ENCODE peak calls at places on chromosomes 1 and 21, in eight cellular contexts. P is neural crest cell, K is uterus, M is left lung, I is RWPE1, Z is esophagus muscularis mucosa, L is heart left ventricle, V is lower leg skin. Q is an unnamed sample.

GRCh38 chr1:150283260-150283659 is 906 bp downstream of the CIART start:
- DNase-seq in P (no peak), K (no peak), M (no peak), I (no peak), Z (no peak), L (no peak), V (no peak), Q (no peak)

GRCh38 chr1:152185544-152186391 is 26.7 kb upstream of the RPTN start:
- DNase-seq in P (no peak), K (no peak), M (no peak), I (peak), Z (no peak), L (peak), V (peak), Q (peak)

GRCh38 chr1:190738321-190738720 is 260.7 kb upstream of the BRINP3 start:
- DNase-seq in P (no peak), K (no peak), M (no peak), I (no peak), Z (no peak), L (no peak), V (no peak), Q (no peak)

GRCh38 chr21:31931644-31932469 is 59.0 kb downstream of the HUNK start:
- DNase-seq in P (no peak), K (no peak), M (no peak), I (no peak), Z (no peak), L (no peak), V (no peak), Q (no peak)

GRCh38 chr1:24765308-24765988 is 20.2 kb downstream of the CLIC4 start:
- DNase-seq in P (no peak), K (no peak), M (no peak), I (no peak), Z (peak), L (no peak), V (no peak), Q (no peak)

GRCh38 chr1:112904831-112905227 is 51.2 kb downstream of the SLC16A1 start:
- DNase-seq in P (no peak), K (no peak), M (peak), I (peak), Z (no peak), L (no peak), V (no peak), Q (no peak)

GRCh38 chr1:151790940-151791651 is 796 bp upstream of the TDRKH start:
- DNase-seq in P (peak), K (no peak), M (no peak), I (peak), Z (no peak), L (no peak), V (no peak), Q (peak)

GRCh38 chr1:52141513-52142219 is at the start of gene ZFYVE9:
- DNase-seq in P (peak), K (peak), M (peak), I (peak), Z (no peak), L (peak), V (peak), Q (peak)

GRCh38 chr1:170578356-170578755 is 46.4 kb downstream of the GORAB start:
- DNase-seq in P (no peak), K (no peak), M (no peak), I (no peak), Z (no peak), L (no peak), V (no peak), Q (no peak)

GRCh38 chr1:91024501-91025119 is 2.8 kb upstream of the ZNF644 start:
- DNase-seq in P (no peak), K (no peak), M (no peak), I (no peak), Z (no peak), L (no peak), V (no peak), Q (no peak)

GRCh38 chr1:2091611-2092604 is 41.7 kb downstream of the PRKCZ start:
- DNase-seq in P (peak), K (no peak), M (no peak), I (no peak), Z (no peak), L (peak), V (no peak), Q (peak)

GRCh38 chr1:25525360-25525688 is 18.1 kb upstream of the LDLRAP1 start:
- DNase-seq in P (no peak), K (no peak), M (no peak), I (no peak), Z (no peak), L (no peak), V (no peak), Q (no peak)

GRCh38 chr1:147669475-147670318 is 627 bp downstream of the ACP6 start:
- DNase-seq in P (peak), K (peak), M (peak), I (peak), Z (no peak), L (peak), V (peak), Q (peak)

DNA sequence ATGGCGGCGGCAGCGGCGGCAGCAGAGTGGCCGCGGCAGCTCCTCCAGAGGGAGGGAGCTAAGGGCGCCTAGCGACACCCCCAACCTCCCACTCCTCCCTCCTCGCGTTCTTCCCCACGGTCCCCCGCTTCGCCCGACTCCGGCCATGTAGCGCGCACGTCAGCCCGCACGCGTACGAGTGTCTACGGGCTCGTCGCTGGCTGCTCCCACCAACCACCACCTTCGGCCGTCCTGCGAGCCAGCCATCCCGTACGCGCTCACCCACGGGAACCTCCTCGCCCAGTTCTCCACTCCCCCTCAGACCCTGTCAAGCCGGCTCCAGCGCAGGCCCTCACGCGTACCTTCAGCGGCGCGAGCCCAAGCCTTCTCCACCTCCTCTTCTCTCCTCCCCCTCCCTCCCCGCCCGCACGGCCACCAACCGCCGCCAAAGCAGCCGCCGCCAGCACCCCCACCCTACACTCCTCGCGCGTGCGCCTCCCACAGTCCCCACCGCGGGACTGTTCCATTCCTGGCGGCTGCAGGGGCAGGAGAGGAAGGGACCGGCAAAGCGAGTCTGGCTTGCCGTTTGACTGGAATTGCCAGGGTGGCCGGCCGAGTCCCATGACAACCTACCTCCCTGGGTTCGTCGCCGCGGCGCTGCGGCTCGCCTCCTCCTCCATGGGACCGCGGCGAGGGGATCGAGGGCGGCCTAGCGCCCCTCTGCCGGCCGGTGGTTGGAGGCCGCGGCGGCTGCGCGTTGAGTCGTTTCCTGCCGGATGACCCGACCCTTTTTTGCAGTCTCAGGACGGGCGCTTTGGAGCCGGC is at the start of the genes DAP3 and YY1AP1:
- DNase-seq in P (peak), K (peak), M (peak), I (peak), Z (peak), L (peak), V (peak), Q (peak)
- TF ChIP-seq CTCF in P (no peak), K (peak), M (no peak), I (no peak), Z (peak), L (peak), V (no peak), Q (no peak)

GRCh38 chr1:172851871-172852270 is 193.0 kb downstream of the FASLG start:
- DNase-seq in P (no peak), K (no peak), M (no peak), I (no peak), Z (no peak), L (no peak), V (no peak), Q (no peak)
- TF ChIP-seq CTCF in P (no peak), K (no peak), M (no peak), I (no peak), Z (no peak), L (no peak), V (no peak), Q (no peak)

GRCh38 chr1:16369821-16370220 is 2.8 kb downstream of the SZRD1 start:
- DNase-seq in P (no peak), K (no peak), M (no peak), I (no peak), Z (no peak), L (no peak), V (no peak), Q (no peak)

GRCh38 chr1:16366722-16367257 is at the start of gene SZRD1:
- DNase-seq in P (peak), K (peak), M (peak), I (peak), Z (peak), L (peak), V (peak), Q (peak)

GRCh38 chr1:16371725-16372124 is 4.7 kb downstream of the SZRD1 start:
- DNase-seq in P (no peak), K (no peak), M (no peak), I (no peak), Z (no peak), L (no peak), V (no peak), Q (peak)

GRCh38 chr1:16367968-16368910 is 1.2 kb downstream of the SZRD1 start:
- DNase-seq in P (no peak), K (no peak), M (no peak), I (peak), Z (no peak), L (no peak), V (no peak), Q (peak)

DNA sequence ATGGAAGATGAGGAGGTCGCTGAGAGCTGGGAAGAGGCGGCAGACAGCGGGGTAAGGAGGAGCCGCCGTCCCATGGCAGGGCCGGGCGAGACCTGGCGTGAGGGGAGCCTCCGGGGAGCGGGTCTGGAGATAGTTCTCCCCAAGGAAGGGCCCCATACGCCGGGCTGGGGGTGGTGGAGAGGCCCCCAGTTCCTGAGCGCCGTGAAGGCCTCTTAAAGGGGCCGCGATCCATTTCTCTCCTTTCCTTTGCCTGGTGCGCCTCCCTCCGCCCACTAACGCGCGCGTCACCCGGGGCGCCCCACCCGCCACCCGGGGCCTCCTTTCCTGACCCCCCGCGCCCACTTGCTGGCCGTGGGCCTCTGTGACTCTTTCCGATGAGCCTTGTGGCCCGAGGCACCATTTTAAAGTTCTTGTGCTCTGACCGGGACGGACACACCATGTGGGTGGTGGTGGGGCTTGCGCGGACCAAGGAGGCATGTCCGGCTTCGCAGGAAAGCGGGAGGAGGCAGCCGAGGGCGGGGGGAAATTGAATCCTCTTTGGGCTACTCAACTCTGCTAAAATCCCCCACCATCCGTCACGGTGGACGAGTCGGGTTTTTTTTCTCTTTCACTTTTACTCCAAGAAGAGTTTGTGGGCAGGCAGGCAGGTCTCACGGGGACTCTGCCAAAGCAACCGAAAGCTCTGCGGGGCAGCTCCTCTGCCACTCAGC is 371 bp downstream of the SZRD1 start:
- DNase-seq in P (peak), K (peak), M (peak), I (peak), Z (peak), L (peak), V (peak), Q (peak)
- TF ChIP-seq CTCF in P (no peak), K (peak), M (no peak), I (no peak), Z (peak), L (peak), V (no peak), Q (no peak)

GRCh38 chr1:44546403-44547053 is 127.8 kb downstream of the TMEM53 start:
- DNase-seq in P (no peak), K (no peak), M (no peak), I (no peak), Z (no peak), L (no peak), V (no peak), Q (no peak)

GRCh38 chr1:44543064-44543815 is 131.0 kb downstream of the TMEM53 start:
- DNase-seq in P (peak), K (no peak), M (no peak), I (no peak), Z (no peak), L (no peak), V (no peak), Q (peak)

GRCh38 chr1:44543816-44544185 is 130.5 kb downstream of the TMEM53 start:
- DNase-seq in P (no peak), K (no peak), M (no peak), I (no peak), Z (no peak), L (no peak), V (no peak), Q (no peak)

GRCh38 chr1:44545961-44546360 is 128.3 kb downstream of the TMEM53 start:
- DNase-seq in P (no peak), K (no peak), M (no peak), I (peak), Z (no peak), L (no peak), V (no peak), Q (no peak)

DNA sequence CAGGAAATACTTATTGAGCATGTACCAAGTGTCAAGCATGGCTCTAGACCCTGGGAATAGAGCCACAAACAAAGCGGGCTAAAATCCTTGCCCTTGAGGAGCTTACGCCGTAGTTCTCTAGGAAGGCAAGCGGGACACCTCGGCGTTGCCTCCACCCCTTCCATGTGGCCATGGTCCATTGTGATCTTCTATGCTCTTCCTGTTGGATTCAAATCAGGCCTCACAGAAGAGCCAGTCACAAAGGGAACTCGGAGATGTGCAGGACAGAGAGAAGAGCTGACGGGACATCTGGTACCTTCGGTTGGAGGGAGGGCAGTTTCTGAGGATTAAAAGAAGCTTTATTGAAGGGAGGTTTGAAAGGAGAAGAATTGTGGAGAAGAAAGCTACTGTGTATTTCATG is 129.3 kb downstream of the TMEM53 start:
- DNase-seq in P (no peak), K (no peak), M (no peak), I (no peak), Z (no peak), L (no peak), V (no peak), Q (no peak)
- TF ChIP-seq CTCF in P (no peak), K (no peak), M (no peak), I (no peak), Z (no peak), L (no peak), V (no peak), Q (no peak)

DNA sequence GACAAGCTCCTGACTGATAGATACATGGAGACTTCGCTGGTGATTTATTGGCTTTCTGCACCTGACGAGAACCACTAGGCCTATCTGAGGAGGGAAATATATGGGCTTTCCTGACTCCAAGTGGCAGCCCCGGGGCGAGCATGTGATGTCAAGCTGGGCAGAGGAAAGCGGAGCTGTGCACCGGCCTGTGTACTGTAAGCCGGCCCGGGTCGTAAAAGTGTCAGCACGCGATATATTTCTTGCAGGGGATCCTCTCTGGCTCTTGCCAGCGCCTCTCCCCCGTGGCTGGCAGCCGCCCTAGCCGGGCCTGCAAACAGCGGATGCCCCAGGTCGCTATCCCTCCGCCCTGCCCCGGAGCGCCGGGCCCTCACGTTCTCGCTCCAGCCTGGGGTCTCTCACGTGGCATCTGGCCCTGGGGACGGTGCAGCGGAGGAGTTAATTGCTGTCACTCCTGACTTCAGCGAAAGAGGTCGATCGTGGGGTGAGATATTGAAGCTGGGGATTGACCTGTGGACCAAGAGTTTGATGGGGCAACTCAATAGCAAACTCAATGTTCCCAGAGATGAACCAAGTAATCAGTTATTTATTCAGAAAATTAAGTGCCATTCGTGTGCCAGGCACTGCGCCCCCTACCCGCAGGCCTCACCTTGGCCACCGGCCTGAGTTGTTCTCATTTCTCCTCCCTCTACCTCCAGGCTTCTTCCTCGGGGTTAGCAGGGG is 41.0 kb upstream of the HAO2 start:
- DNase-seq in P (peak), K (peak), M (no peak), I (no peak), Z (no peak), L (no peak), V (peak), Q (peak)
- TF ChIP-seq CTCF in P (peak), K (peak), M (no peak), I (no peak), Z (no peak), L (peak), V (no peak), Q (peak)

GRCh38 chr1:205965039-205965630 is 21.9 kb upstream of the SLC26A9 start:
- DNase-seq in P (no peak), K (no peak), M (no peak), I (no peak), Z (no peak), L (no peak), V (no peak), Q (no peak)
- TF ChIP-seq CTCF in P (no peak), K (no peak), M (no peak), I (no peak), Z (no peak), L (no peak), V (no peak), Q (no peak)

DNA sequence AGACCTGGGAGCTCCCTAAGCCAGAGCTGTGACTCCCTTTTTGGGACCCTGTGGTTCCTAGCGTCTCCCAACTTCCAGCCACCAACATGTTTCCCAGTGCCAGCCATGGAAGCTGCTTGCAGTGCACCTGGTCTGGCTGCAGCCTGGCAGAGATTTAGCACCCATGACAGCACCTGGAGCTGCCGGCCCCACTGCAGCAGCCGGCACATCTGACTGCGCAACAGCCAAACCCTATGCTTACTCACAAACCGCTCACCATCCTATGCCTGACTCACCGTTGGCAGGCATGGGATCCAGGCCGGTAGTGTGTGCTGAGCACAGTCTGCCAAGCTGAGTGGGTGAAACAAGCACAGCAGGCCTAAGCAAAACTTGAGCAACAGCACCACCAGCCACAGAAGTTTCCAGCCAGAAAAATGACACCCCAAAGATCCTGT is 435.9 kb upstream of the PRMT6 start:
- DNase-seq in P (no peak), K (no peak), M (no peak), I (peak), Z (no peak), L (no peak), V (peak), Q (no peak)
- TF ChIP-seq CTCF in P (no peak), K (no peak), M (no peak), I (peak), Z (no peak), L (no peak), V (no peak), Q (no peak)

GRCh38 chr1:6794164-6794563 is 8.9 kb downstream of the CAMTA1 start:
- DNase-seq in P (no peak), K (no peak), M (no peak), I (peak), Z (no peak), L (no peak), V (no peak), Q (no peak)
- TF ChIP-seq CTCF in P (peak), K (peak), M (peak), I (peak), Z (peak), L (peak), V (no peak), Q (peak)

Q was measured in activated CD8-positive, alpha-beta T cell treated with anti-CD3 and anti-CD28 coated beads for 36 hours.